ENCODE peak calls at places on chromosomes 5 and 9, in seven cellular contexts. E, K, L, V, B, C and H are unnamed samples.

GRCh38 chr5:124669956-124670671 is 76.3 kb downstream of the ZNF608 start:
- DNase-seq in L (no peak), C (no peak), K (no peak), B (no peak), E (no peak), V (no peak), H (no peak)

GRCh38 chr5:138967806-138968448 is 92.8 kb upstream of the LRRTM2 start:
- DNase-seq in K (no peak), B (no peak), V (no peak), C (no peak), E (no peak), L (peak; percentile 87), H (no peak)

GRCh38 chr9:22813520-22813919 is 366.9 kb downstream of the DMRTA1 start:
- DNase-seq in C (no peak), K (no peak), V (no peak), B (peak; percentile 40), E (peak; percentile 2), L (no peak), H (no peak)

GRCh38 chr5:93078082-93079038 is 502.7 kb downstream of the NR2F1-AS1 start:
- DNase-seq in B (no peak), K (no peak), L (peak; percentile 9), V (no peak), E (peak; percentile 66), C (no peak), H (no peak)

GRCh38 chr5:65020492-65020891 is 251.8 kb downstream of the CWC27 start:
- DNase-seq in B (no peak), K (no peak), V (no peak), C (no peak), E (no peak), L (no peak), H (no peak)

GRCh38 chr5:77301447-77301878 is 91.0 kb downstream of the PDE8B start:
- DNase-seq in V (no peak), C (no peak), E (no peak), B (no peak), L (no peak), K (no peak), H (no peak)

GRCh38 chr5:125409496-125410351 is 663.3 kb upstream of the ZNF608 start:
- DNase-seq in C (no peak), L (no peak), V (no peak), B (peak; percentile 83), K (no peak), E (peak; percentile 58), H (no peak)

GRCh38 chr9:72979405-72980100 is 26.7 kb upstream of the ALDH1A1 start:
- DNase-seq in L (no peak), E (no peak), V (no peak), B (no peak), K (no peak), C (no peak), H (no peak)

GRCh38 chr5:172505840-172506638 is 51.7 kb upstream of the SH3PXD2B start:
- DNase-seq in C (no peak), L (peak; percentile 5), V (no peak), E (no peak), K (no peak), B (no peak), H (no peak)

GRCh38 chr5:143238620-143239019 is 164.9 kb downstream of the NR3C1 start:
- DNase-seq in B (no peak), K (no peak), C (no peak), L (no peak), E (no peak), V (no peak), H (no peak)

GRCh38 chr9:130072515-130073235 is 19.0 kb downstream of the GPR107 start:
- DNase-seq in K (no peak), B (no peak), E (no peak), V (no peak), L (no peak), C (no peak), H (no peak)

GRCh38 chr9:74562611-74563010 is 65.5 kb downstream of the RORB start:
- DNase-seq in K (no peak), V (no peak), L (no peak), E (no peak), C (no peak), B (no peak), H (no peak)

GRCh38 chr5:86354664-86355063 is 263.1 kb upstream of the COX7C start:
- DNase-seq in C (no peak), B (no peak), E (no peak), L (no peak), K (no peak), V (no peak), H (no peak)